ENCODE peak calls at places on chromosome 22, in eight cellular contexts. P, W, A, Q, O, E, F and L are unnamed samples.

GRCh38 chr22:21014202-21015050 is 539 bp upstream of the P2RX6 start:
- DNase-seq in A (peak), Q (peak), W (peak), F (peak), P (peak), O (peak), E (peak), L (peak)

GRCh38 chr22:29311468-29312217 is 3.9 kb downstream of the RASL10A start:
- DNase-seq in E (no peak), F (no peak), Q (no peak), A (no peak), W (peak), O (no peak), P (no peak), L (no peak)

GRCh38 chr22:30902496-30903357 is 65.8 kb downstream of the MORC2 start:
- DNase-seq in A (no peak), P (no peak), W (no peak), F (no peak), E (no peak), Q (no peak), O (no peak), L (no peak)

GRCh38 chr22:26086359-26086758 is 82.9 kb upstream of the SEZ6L start:
- DNase-seq in O (no peak), Q (no peak), F (no peak), E (no peak), W (no peak), P (no peak), A (no peak), L (no peak)

GRCh38 chr22:40121463-40121862 is 56.3 kb upstream of the TNRC6B start:
- DNase-seq in P (no peak), A (no peak), F (no peak), Q (no peak), W (no peak), O (no peak), E (no peak), L (no peak)

GRCh38 chr22:20526628-20527355 is 19.4 kb downstream of the MED15 start:
- DNase-seq in E (no peak), Q (no peak), P (no peak), F (no peak), A (no peak), O (peak), W (no peak), L (no peak)

GRCh38 chr22:35465109-35465701 is 65.3 kb downstream of the MCM5 start:
- DNase-seq in F (no peak), Q (no peak), A (no peak), O (no peak), E (no peak), W (no peak), P (peak), L (no peak)

GRCh38 chr22:36301384-36301828 is 48.5 kb downstream of the APOL1 start:
- DNase-seq in W (peak), A (peak), E (peak), P (peak), Q (peak), O (no peak), F (peak), L (peak)

GRCh38 chr22:27045103-27045940 is 387.9 kb downstream of the MIAT start:
- DNase-seq in Q (no peak), F (no peak), W (no peak), O (no peak), P (no peak), A (no peak), E (no peak), L (no peak)

GRCh38 chr22:27420186-27420816 is 381.3 kb downstream of the MN1 start:
- DNase-seq in W (no peak), E (no peak), A (no peak), P (no peak), F (no peak), O (no peak), Q (no peak), L (no peak)

GRCh38 chr22:40036591-40037225 is 42.0 kb downstream of the FAM83F start:
- DNase-seq in E (no peak), Q (peak), O (peak), P (peak), A (peak), F (peak), W (peak), L (no peak)

GRCh38 chr22:40009953-40010751 is 15.4 kb downstream of the FAM83F start:
- DNase-seq in O (no peak), P (no peak), W (peak), Q (no peak), A (no peak), F (no peak), E (no peak), L (no peak)

GRCh38 chr22:24805790-24806662 is at the start of gene SGSM1:
- DNase-seq in F (peak), P (peak), Q (peak), E (peak), O (no peak), W (peak), A (peak), L (peak)

GRCh38 chr22:27996981-27997380 is 77.9 kb upstream of the PITPNB start:
- DNase-seq in F (no peak), Q (no peak), W (peak), E (no peak), P (no peak), A (no peak), O (no peak), L (no peak)

GRCh38 chr22:45534339-45535192 is 31.9 kb downstream of the FBLN1 start:
- DNase-seq in P (no peak), F (no peak), A (no peak), W (no peak), Q (no peak), O (no peak), E (no peak), L (no peak)

GRCh38 chr22:31346733-31347250 is 646 bp upstream of the PATZ1 start:
- DNase-seq in F (peak), Q (peak), P (peak), O (peak), A (peak), W (peak), E (no peak), L (no peak)

GRCh38 chr22:29109853-29110252 is 37.0 kb downstream of the KREMEN1 start:
- DNase-seq in E (no peak), A (no peak), F (no peak), Q (no peak), W (no peak), O (no peak), P (no peak), L (no peak)